ENCODE peak calls at places on chromosomes 4 and X, in five cellular contexts. V is naive thymus-derived CD8-positive, alpha-beta T cell; L is Daoy; S is frontal cortex; B is glutamatergic neuron. R is an unnamed sample.
A peak's percentile ranks its signal among the peaks of the same experiment; 100 is the strongest.

GRCh38 chr4:81546777-81547176 is 75.1 kb upstream of the RASGEF1B start:
- DNase-seq in B (no peak), L (no peak), S (no peak), V (no peak), R (no peak)

GRCh38 chr4:141215972-141216761 is 4.5 kb upstream of the ZNF330 start:
- DNase-seq in B (no peak), V (no peak), L (no peak), S (no peak), R (no peak)

GRCh38 chrX:49071877-49072711 is 1.7 kb downstream of the PRAF2 start:
- DNase-seq in L (no peak), B (peak; percentile 70), S (peak; percentile 63), V (no peak), R (peak; percentile 10)

GRCh38 chrX:73963682-73964081 is 340.3 kb upstream of the ZCCHC13 start:
- DNase-seq in B (no peak), S (no peak), L (no peak), V (no peak), R (no peak)

GRCh38 chr4:87037921-87038320 is 103.1 kb downstream of the AFF1 start:
- DNase-seq in L (no peak), S (no peak), B (no peak), V (no peak), R (no peak)

GRCh38 chr4:28449080-28449479 is 1588.4 kb downstream of the STIM2 start:
- DNase-seq in V (no peak), S (no peak), L (no peak), B (no peak), R (no peak)

GRCh38 chrX:83469551-83469950 is 38.5 kb upstream of the POU3F4 start:
- DNase-seq in L (no peak), V (no peak), B (peak; percentile 33), S (no peak), R (peak; percentile 21)

GRCh38 chr4:156971623-156972369 is at the start of gene PDGFC:
- DNase-seq in S (peak; percentile 73), L (peak; percentile 69), B (peak; percentile 63), V (no peak), R (peak; percentile 91)

GRCh38 chrX:12788645-12789044 is 2.6 kb upstream of the PRPS2 start:
- DNase-seq in V (no peak), L (no peak), B (no peak), S (no peak), R (no peak)

GRCh38 chr4:173448557-173448918 is 49.6 kb upstream of the SCRG1 start:
- DNase-seq in V (no peak), L (no peak), B (no peak), S (no peak), R (no peak)

GRCh38 chr4:123619895-123620294 is 223.3 kb downstream of the SPRY1 start:
- DNase-seq in L (no peak), B (no peak), S (no peak), V (no peak), R (no peak)

GRCh38 chr4:163816494-163816893 is 322.0 kb downstream of the TMA16 start:
- DNase-seq in S (no peak), L (no peak), B (no peak), V (no peak), R (no peak)

GRCh38 chr4:3107271-3108185 is 33.0 kb downstream of the HTT start:
- DNase-seq in B (no peak), L (no peak), V (no peak), S (no peak), R (no peak)